ENCODE peak calls at places on chromosome 13, in four cellular contexts. Q is K562, L is Panc1, A is HepG2. N is an unnamed sample.

GRCh38 chr13:93900735-93901134 is 578.7 kb downstream of the DCT start:
- DNase-seq in L (no peak), A (no peak), Q (no peak), N (no peak)

GRCh38 chr13:75181906-75182305 is 300.1 kb downstream of the TBC1D4 start:
- DNase-seq in Q (no peak), A (no peak), L (no peak), N (no peak)

GRCh38 chr13:113875829-113876228 is 12.0 kb upstream of the GAS6 start:
- DNase-seq in Q (no peak), L (no peak), A (no peak), N (no peak)

GRCh38 chr13:40149611-40150283 is 494.3 kb downstream of the COG6 start:
- DNase-seq in L (no peak), Q (no peak), A (no peak), N (no peak)

GRCh38 chr13:22040810-22041364 is 370.0 kb downstream of the FGF9 start:
- DNase-seq in A (no peak), L (no peak), Q (no peak), N (no peak)

GRCh38 chr13:98279473-98280175 is 102.6 kb upstream of the RNF113B start:
- DNase-seq in Q (no peak), A (no peak), L (no peak), N (no peak)

GRCh38 chr13:114082849-114083645 is 49.4 kb downstream of the RASA3 start:
- DNase-seq in Q (no peak), A (no peak), L (no peak), N (no peak)

GRCh38 chr13:32722340-32722739 is 136.1 kb downstream of the PDS5B start:
- DNase-seq in Q (no peak), A (no peak), L (no peak), N (no peak)

DNA sequence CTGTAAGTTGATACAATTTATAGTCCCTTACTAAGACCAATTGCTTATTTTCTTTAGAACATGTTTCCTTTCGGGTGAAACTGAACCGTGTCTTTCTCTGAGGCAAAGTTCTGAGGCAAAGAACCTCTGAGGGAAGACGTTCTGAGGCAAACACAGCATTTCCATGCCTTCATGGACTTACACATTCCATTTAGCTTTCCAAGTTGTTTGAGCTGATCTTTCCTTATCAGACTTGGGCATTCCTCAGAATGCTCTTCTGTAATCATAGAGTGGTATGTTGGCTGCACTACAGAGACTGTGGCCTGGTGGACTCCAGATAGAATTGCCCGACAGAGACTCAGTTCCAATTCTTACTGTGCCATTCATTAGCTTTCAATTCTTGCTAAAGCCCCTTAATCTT is 579.0 kb downstream of the KCTD12 start:
- DNase-seq in Q (no peak), A (no peak), L (no peak), N (no peak)
- TF ChIP-seq TCF7L2 in Q (no peak), A (no peak), L (no peak), N (no peak)

GRCh38 chr13:110697842-110698241 is 8.1 kb downstream of the CARS2 start:
- DNase-seq in A (no peak), L (no peak), Q (no peak), N (no peak)

GRCh38 chr13:110700186-110700585 is 5.7 kb downstream of the CARS2 start:
- DNase-seq in A (no peak), L (no peak), Q (no peak), N (no peak)

GRCh38 chr13:110698689-110699088 is 7.2 kb downstream of the CARS2 start:
- DNase-seq in A (no peak), L (no peak), Q (no peak), N (no peak)

GRCh38 chr13:110699148-110700145 is 6.5 kb downstream of the CARS2 start:
- DNase-seq in Q (no peak), A (no peak), L (no peak), N (no peak)

DNA sequence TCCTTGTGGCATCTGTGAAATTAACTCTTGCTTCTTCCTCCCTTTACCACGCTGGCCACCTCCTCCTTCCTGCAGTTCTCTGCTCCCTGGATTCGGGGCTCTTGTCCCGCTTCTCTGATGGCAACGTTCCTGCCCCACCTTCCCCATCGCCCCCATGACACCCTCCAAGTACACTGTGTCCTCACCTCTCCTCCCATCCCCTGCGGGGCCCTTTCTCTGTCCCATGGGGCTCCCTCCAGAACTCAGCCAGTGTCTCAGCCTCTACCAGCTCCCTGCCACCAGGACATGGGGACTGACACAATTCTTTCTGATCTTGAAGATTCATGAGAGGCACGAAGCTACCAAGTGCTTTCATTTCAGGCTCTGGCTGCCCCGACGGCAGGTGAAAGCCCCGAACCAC is 9.1 kb downstream of the CARS2 start:
- DNase-seq in A (no peak), Q (no peak), L (no peak), N (no peak)
- TF ChIP-seq TCF7L2 in A (no peak), Q (no peak), L (no peak), N (no peak)

GRCh38 chr13:23739597-23739996 is 149.6 kb downstream of the MIPEP start:
- DNase-seq in Q (no peak), L (no peak), A (no peak), N (no peak)

GRCh38 chr13:23743269-23743668 is 145.9 kb downstream of the MIPEP start:
- DNase-seq in A (no peak), L (no peak), Q (no peak), N (no peak)

GRCh38 chr13:23741879-23742510 is 147.2 kb downstream of the MIPEP start:
- DNase-seq in A (no peak), L (no peak), Q (peak), N (peak)

GRCh38 chr13:23736541-23736940 is 152.7 kb downstream of the MIPEP start:
- DNase-seq in A (no peak), Q (no peak), L (no peak), N (no peak)

DNA sequence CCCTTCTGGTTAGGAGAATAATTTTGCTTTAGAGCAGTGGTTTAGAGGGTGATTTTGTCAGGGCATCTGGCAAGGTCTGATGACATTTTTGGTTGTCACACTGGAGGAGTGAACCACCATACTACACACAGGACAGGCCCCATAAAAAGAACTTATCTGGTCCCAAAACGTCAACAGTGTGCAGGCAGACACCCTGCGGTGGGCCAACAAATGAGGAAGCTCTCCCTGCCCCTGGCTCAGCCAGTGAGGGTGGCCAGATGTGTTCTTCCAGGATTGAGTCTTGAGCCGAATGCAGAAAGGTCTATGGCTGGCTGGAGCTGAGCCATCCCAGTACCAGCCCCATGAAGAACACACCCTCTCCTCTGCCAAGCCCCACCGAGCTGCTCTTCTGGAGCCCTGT is 149.2 kb downstream of the MIPEP start:
- DNase-seq in L (no peak), Q (no peak), A (no peak), N (no peak)
- TF ChIP-seq TCF7L2 in L (no peak), Q (no peak), A (no peak), N (no peak)

GRCh38 chr13:99407906-99408702 is 93.2 kb upstream of the TM9SF2 start:
- DNase-seq in Q (no peak), L (no peak), A (no peak), N (no peak)
- TF ChIP-seq TCF7L2 in Q (no peak), L (no peak), A (no peak), N (no peak)